ENCODE peak calls at places on chromosomes 12 and 14, in five cellular contexts. One of them, this sample, is unnamed. For H3K4me1, the result is how much of the 10 kb centered on the place peaks cover.

GRCh38 chr12:94173660-94174265 is 25.4 kb downstream of the PLXNC1 start:
- DNase-seq in mammary epithelial cell: no peak
- DNase-seq in CD8-positive, alpha-beta memory T cell: no peak
- DNase-seq in A549: no peak
- DNase-seq in gastrocnemius medialis: no peak
- DNase-seq in this sample: no peak

GRCh38 chr14:55271572-55272414 is 572 bp downstream of the FBXO34 start:
- DNase-seq in A549: peak
- DNase-seq in mammary epithelial cell: peak
- DNase-seq in CD8-positive, alpha-beta memory T cell: peak
- DNase-seq in gastrocnemius medialis: peak
- DNase-seq in this sample: peak

GRCh38 chr14:96176811-96177211 is 27.8 kb upstream of the BDKRB2 start:
- DNase-seq in CD8-positive, alpha-beta memory T cell: no peak
- DNase-seq in A549: no peak
- DNase-seq in gastrocnemius medialis: peak
- DNase-seq in mammary epithelial cell: peak
- DNase-seq in this sample: peak

GRCh38 chr12:132355742-132356681 is 26.6 kb upstream of the GALNT9 start:
- DNase-seq in mammary epithelial cell: no peak
- DNase-seq in gastrocnemius medialis: no peak
- DNase-seq in A549: no peak
- DNase-seq in CD8-positive, alpha-beta memory T cell: peak
- DNase-seq in this sample: no peak

GRCh38 chr12:106179086-106179485 is 40.3 kb upstream of the NUAK1 start:
- DNase-seq in mammary epithelial cell: no peak
- DNase-seq in gastrocnemius medialis: peak
- DNase-seq in A549: no peak
- DNase-seq in CD8-positive, alpha-beta memory T cell: no peak
- DNase-seq in this sample: peak

GRCh38 chr14:85319998-85320397 is 209.9 kb upstream of the FLRT2 start:
- DNase-seq in gastrocnemius medialis: no peak
- DNase-seq in A549: no peak
- DNase-seq in CD8-positive, alpha-beta memory T cell: no peak
- DNase-seq in mammary epithelial cell: peak
- DNase-seq in this sample: peak

GRCh38 chr12:126782083-126782482 is 1484.9 kb upstream of the TMEM132C start:
- DNase-seq in gastrocnemius medialis: no peak
- DNase-seq in A549: no peak
- DNase-seq in CD8-positive, alpha-beta memory T cell: no peak
- DNase-seq in mammary epithelial cell: no peak
- DNase-seq in this sample: no peak

GRCh38 chr12:132374821-132375445 is 45.5 kb upstream of the GALNT9 start:
- DNase-seq in A549: no peak
- DNase-seq in mammary epithelial cell: no peak
- DNase-seq in gastrocnemius medialis: no peak
- DNase-seq in CD8-positive, alpha-beta memory T cell: peak
- DNase-seq in this sample: no peak

GRCh38 chr14:49598479-49599301 is at the start of gene LRR1:
- DNase-seq in CD8-positive, alpha-beta memory T cell: peak
- DNase-seq in A549: peak
- DNase-seq in gastrocnemius medialis: peak
- DNase-seq in mammary epithelial cell: peak
- DNase-seq in this sample: peak

GRCh38 chr14:39060818-39061437 is 42.1 kb downstream of the SEC23A start:
- DNase-seq in mammary epithelial cell: no peak
- DNase-seq in gastrocnemius medialis: no peak
- DNase-seq in A549: no peak
- DNase-seq in CD8-positive, alpha-beta memory T cell: no peak
- DNase-seq in this sample: no peak

GRCh38 chr12:7923241-7924236 is 12.4 kb downstream of the SLC2A3 start:
- DNase-seq in mammary epithelial cell: no peak
- DNase-seq in A549: no peak
- DNase-seq in gastrocnemius medialis: no peak
- DNase-seq in CD8-positive, alpha-beta memory T cell: no peak
- DNase-seq in this sample: no peak

GRCh38 chr14:103052407-103052806 is 4.9 kb downstream of the CDC42BPB start:
- DNase-seq in mammary epithelial cell: no peak
- DNase-seq in gastrocnemius medialis: no peak
- DNase-seq in CD8-positive, alpha-beta memory T cell: no peak
- DNase-seq in A549: no peak
- DNase-seq in this sample: no peak

GRCh38 chr12:110766311-110767154 is 23.8 kb upstream of the PPP1CC start:
- DNase-seq in CD8-positive, alpha-beta memory T cell: no peak
- DNase-seq in mammary epithelial cell: no peak
- DNase-seq in A549: no peak
- DNase-seq in gastrocnemius medialis: peak
- DNase-seq in this sample: peak

GRCh38 chr14:64880382-64881121 is 845 bp upstream of the SPTB start:
- DNase-seq in CD8-positive, alpha-beta memory T cell: peak
- DNase-seq in A549: peak
- DNase-seq in mammary epithelial cell: peak
- DNase-seq in gastrocnemius medialis: peak
- DNase-seq in this sample: peak

GRCh38 chr14:104318558-104319488 is 180.4 kb downstream of the KIF26A start:
- DNase-seq in mammary epithelial cell: no peak
- DNase-seq in gastrocnemius medialis: no peak
- DNase-seq in CD8-positive, alpha-beta memory T cell: peak
- DNase-seq in A549: no peak
- DNase-seq in this sample: no peak

GRCh38 chr12:55797068-55797467 is 20.5 kb downstream of the SARNP start:
- DNase-seq in gastrocnemius medialis: no peak
- DNase-seq in mammary epithelial cell: peak
- DNase-seq in CD8-positive, alpha-beta memory T cell: no peak
- DNase-seq in A549: peak
- DNase-seq in this sample: peak

GRCh38 chr12:62977419-62977818 is 42.5 kb upstream of the PPM1H start:
- DNase-seq in gastrocnemius medialis: no peak
- DNase-seq in A549: no peak
- DNase-seq in mammary epithelial cell: peak
- DNase-seq in CD8-positive, alpha-beta memory T cell: no peak
- DNase-seq in this sample: peak

GRCh38 chr12:117143008-117143532 is 43.9 kb upstream of the TESC start:
- DNase-seq in A549: peak
- DNase-seq in CD8-positive, alpha-beta memory T cell: no peak
- DNase-seq in mammary epithelial cell: no peak
- DNase-seq in gastrocnemius medialis: no peak
- DNase-seq in this sample: no peak

GRCh38 chr12:4280351-4281163 is 7.0 kb downstream of the CCND2 start:
- DNase-seq in mammary epithelial cell: no peak
- DNase-seq in CD8-positive, alpha-beta memory T cell: no peak
- DNase-seq in A549: no peak
- DNase-seq in gastrocnemius medialis: no peak
- DNase-seq in this sample: peak

GRCh38 chr14:36474593-36474992 is 45.4 kb downstream of the NKX2-1 start:
- DNase-seq in mammary epithelial cell: no peak
- DNase-seq in gastrocnemius medialis: no peak
- DNase-seq in A549: no peak
- DNase-seq in CD8-positive, alpha-beta memory T cell: no peak
- DNase-seq in this sample: no peak

GRCh38 chr14:74634481-74634880 is 22.4 kb upstream of the LTBP2 start:
- DNase-seq in A549: no peak
- DNase-seq in gastrocnemius medialis: no peak
- DNase-seq in mammary epithelial cell: no peak
- DNase-seq in CD8-positive, alpha-beta memory T cell: no peak
- DNase-seq in this sample: peak

GRCh38 chr12:43370299-43370698 is 181.7 kb downstream of the ADAMTS20 start:
- DNase-seq in gastrocnemius medialis: no peak
- DNase-seq in CD8-positive, alpha-beta memory T cell: no peak
- DNase-seq in A549: no peak
- DNase-seq in mammary epithelial cell: peak
- DNase-seq in this sample: peak

GRCh38 chr14:75293920-75294648 is 15.5 kb downstream of the FOS start:
- DNase-seq in mammary epithelial cell: peak
- DNase-seq in gastrocnemius medialis: peak
- DNase-seq in CD8-positive, alpha-beta memory T cell: peak
- DNase-seq in A549: peak
- DNase-seq in this sample: peak

DNA sequence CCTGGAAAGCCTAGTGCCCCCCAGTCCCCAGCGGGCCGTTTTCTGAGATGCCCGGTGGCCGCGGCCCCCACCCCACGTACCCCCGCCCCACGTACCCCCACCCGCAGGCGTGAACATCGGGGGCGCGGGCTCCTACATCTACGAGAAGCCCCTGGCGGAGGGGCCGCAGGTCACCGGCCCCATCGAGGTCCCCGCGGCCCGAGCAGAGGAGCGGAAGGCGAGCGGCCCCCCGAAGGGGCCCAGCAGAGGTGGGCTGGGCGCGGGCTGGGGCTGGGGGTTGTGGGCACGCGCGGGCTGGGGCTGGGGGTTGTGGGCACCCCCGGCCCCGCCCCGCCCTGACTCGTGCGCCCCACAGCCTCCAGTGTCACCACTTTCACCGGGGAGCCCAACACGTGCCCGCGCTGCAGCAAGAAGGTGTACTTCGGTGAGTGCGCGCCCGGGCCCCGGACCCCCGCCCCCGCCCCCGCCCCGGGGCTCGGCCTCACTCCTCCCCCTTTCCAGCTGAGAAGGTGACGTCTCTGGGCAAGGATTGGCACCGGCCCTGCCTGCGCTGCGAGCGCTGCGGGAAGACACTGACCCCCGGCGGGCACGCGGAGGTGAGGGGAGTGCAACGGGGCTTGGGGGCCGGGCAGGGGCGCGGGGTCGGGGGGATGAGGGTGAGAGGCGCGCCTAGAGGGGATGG is 4.1 kb downstream of the CRIP2 start:
- DNase-seq in CD8-positive, alpha-beta memory T cell: peak
- DNase-seq in A549: no peak
- DNase-seq in mammary epithelial cell: no peak
- DNase-seq in gastrocnemius medialis: no peak
- DNase-seq in this sample: no peak
- H3K4me1 ChIP-seq in CD8-positive, alpha-beta memory T cell: half or more
- H3K4me1 ChIP-seq in A549: half or more
- H3K4me1 ChIP-seq in mammary epithelial cell: half or more
- H3K4me1 ChIP-seq in gastrocnemius medialis: half or more
- H3K4me1 ChIP-seq in this sample: under half

GRCh38 chr12:112421363-112421762 is 2.6 kb downstream of the PTPN11 start:
- DNase-seq in A549: no peak
- DNase-seq in CD8-positive, alpha-beta memory T cell: no peak
- DNase-seq in mammary epithelial cell: no peak
- DNase-seq in gastrocnemius medialis: no peak
- DNase-seq in this sample: no peak
- H3K4me1 ChIP-seq in A549: under half
- H3K4me1 ChIP-seq in CD8-positive, alpha-beta memory T cell: under half
- H3K4me1 ChIP-seq in mammary epithelial cell: under half
- H3K4me1 ChIP-seq in gastrocnemius medialis: half or more
- H3K4me1 ChIP-seq in this sample: under half

GRCh38 chr12:121799175-121799841 is 4.5 kb upstream of the SETD1B start:
- DNase-seq in A549: peak
- DNase-seq in CD8-positive, alpha-beta memory T cell: peak
- DNase-seq in mammary epithelial cell: peak
- DNase-seq in gastrocnemius medialis: peak
- DNase-seq in this sample: peak
- H3K4me1 ChIP-seq in A549: half or more
- H3K4me1 ChIP-seq in CD8-positive, alpha-beta memory T cell: under half
- H3K4me1 ChIP-seq in mammary epithelial cell: half or more
- H3K4me1 ChIP-seq in gastrocnemius medialis: under half
- H3K4me1 ChIP-seq in this sample: half or more

GRCh38 chr12:53200458-53201169 is 6.4 kb downstream of the ITGB7 start:
- DNase-seq in CD8-positive, alpha-beta memory T cell: no peak
- DNase-seq in gastrocnemius medialis: no peak
- DNase-seq in A549: no peak
- DNase-seq in mammary epithelial cell: no peak
- DNase-seq in this sample: no peak
- H3K4me1 ChIP-seq in CD8-positive, alpha-beta memory T cell: half or more
- H3K4me1 ChIP-seq in gastrocnemius medialis: under half
- H3K4me1 ChIP-seq in A549: under half
- H3K4me1 ChIP-seq in mammary epithelial cell: under half
- H3K4me1 ChIP-seq in this sample: under half

DNA sequence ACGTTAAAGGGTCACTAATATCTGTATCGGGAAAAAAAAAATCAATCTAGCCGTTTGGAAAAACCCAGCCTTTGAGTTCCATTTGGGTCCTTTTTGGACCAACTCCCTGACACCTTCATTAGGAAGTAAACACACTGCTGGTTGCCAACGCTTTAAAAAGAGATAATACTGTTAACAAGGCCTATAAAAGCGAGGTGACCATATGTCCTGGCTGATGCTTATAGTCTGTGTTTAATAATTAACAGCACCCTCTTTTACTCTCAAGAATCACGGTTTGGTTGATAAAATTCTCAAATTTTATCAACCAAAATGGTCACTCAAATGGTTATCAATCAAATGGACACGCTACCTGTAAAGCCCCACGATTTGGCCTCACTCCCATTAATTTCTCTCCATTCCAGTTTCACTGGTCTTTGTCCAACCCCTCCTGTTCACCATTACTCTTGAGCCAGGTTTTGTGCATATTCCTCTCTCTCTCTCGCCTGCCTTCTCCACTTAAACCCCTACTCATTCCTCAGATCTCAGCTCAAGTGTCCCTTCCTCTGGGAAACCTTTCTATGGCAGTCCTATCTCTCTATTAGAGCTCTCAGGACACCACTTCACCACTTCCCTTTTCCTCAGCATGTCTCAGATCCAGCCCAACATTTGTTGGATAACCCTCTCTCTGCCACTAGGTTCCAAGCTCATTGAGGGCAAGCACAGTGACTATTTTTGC is 9.5 kb downstream of the BTG1 start:
- DNase-seq in CD8-positive, alpha-beta memory T cell: no peak
- DNase-seq in A549: no peak
- DNase-seq in gastrocnemius medialis: no peak
- DNase-seq in mammary epithelial cell: no peak
- DNase-seq in this sample: no peak
- H3K4me1 ChIP-seq in CD8-positive, alpha-beta memory T cell: half or more
- H3K4me1 ChIP-seq in A549: half or more
- H3K4me1 ChIP-seq in gastrocnemius medialis: half or more
- H3K4me1 ChIP-seq in mammary epithelial cell: half or more
- H3K4me1 ChIP-seq in this sample: half or more

DNA sequence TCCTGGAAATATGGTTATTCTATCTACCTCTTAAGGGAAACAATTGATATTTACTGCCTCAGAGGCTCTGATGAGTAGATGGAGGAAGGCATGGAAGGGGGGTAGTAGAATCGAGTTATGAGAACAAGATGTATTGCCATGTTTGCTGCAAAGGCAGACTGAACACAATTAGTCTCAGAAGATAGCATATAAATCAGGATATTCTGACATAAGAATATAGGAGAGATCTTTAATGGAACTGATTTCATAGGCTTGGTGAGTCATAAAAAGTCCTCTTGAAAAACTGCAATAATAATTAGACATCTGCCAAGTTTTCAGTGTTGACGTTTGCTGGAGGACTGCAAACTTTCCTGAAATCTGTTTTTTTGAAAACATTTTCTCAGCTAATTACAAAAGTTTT is 636.1 kb downstream of the TMTC2 start:
- DNase-seq in gastrocnemius medialis: no peak
- DNase-seq in CD8-positive, alpha-beta memory T cell: no peak
- DNase-seq in mammary epithelial cell: no peak
- DNase-seq in A549: no peak
- DNase-seq in this sample: no peak
- H3K4me1 ChIP-seq in gastrocnemius medialis: under half
- H3K4me1 ChIP-seq in CD8-positive, alpha-beta memory T cell: under half
- H3K4me1 ChIP-seq in mammary epithelial cell: under half
- H3K4me1 ChIP-seq in A549: under half
- H3K4me1 ChIP-seq in this sample: under half

This sample was measured in adipocyte.